ENCODE peak calls at places on chromosome 13, in ten cellular contexts. W, N, V, K, C, I, Q, D, H and Z are unnamed samples.
A peak's percentile ranks its signal among the peaks of the same experiment; 100 is the strongest.

GRCh38 chr13:110485604-110486003 is 75.9 kb downstream of the RAB20 start:
- DNase-seq in D (no peak), C (no peak), W (no peak), Q (no peak), K (no peak), H (no peak), V (peak; percentile 73), N (peak; percentile 83), I (no peak), Z (no peak)

GRCh38 chr13:112065521-112065866 is 1.5 kb upstream of the SOX1 start:
- DNase-seq in V (no peak), N (no peak), H (no peak), I (no peak), Q (no peak), K (no peak), W (no peak), C (no peak), D (no peak), Z (no peak)

GRCh38 chr13:49441312-49441711 is 2.6 kb downstream of the CAB39L start:
- DNase-seq in Q (no peak), W (no peak), I (no peak), D (no peak), K (no peak), N (no peak), V (no peak), C (no peak), H (no peak), Z (no peak)

GRCh38 chr13:79490846-79491245 is 9.9 kb downstream of the NDFIP2 start:
- DNase-seq in V (peak; percentile 34), H (no peak), Q (no peak), W (no peak), C (no peak), K (no peak), D (no peak), N (no peak), I (no peak), Z (no peak)

GRCh38 chr13:44092053-44092452 is 212.3 kb downstream of the LACC1 start:
- DNase-seq in K (no peak), I (no peak), W (no peak), N (no peak), Q (no peak), V (no peak), C (no peak), D (no peak), H (no peak), Z (no peak)

GRCh38 chr13:38417727-38418126 is 68.1 kb downstream of the UFM1 start:
- DNase-seq in V (no peak), K (no peak), C (no peak), I (no peak), H (no peak), D (no peak), Q (peak; percentile 45), N (peak; percentile 16), W (no peak), Z (no peak)

GRCh38 chr13:103351035-103351828 is 285.0 kb upstream of the SLC10A2 start:
- DNase-seq in N (peak; percentile 4), W (no peak), H (no peak), Q (no peak), V (peak; percentile 75), D (no peak), I (no peak), C (no peak), K (no peak), Z (no peak)

GRCh38 chr13:90867336-90867683 is 480.2 kb upstream of the MIR17HG start:
- DNase-seq in C (no peak), W (no peak), N (peak; percentile 81), I (peak; percentile 64), D (no peak), K (peak; percentile 4), Q (peak; percentile 73), V (peak; percentile 65), H (no peak), Z (peak; percentile 37)

GRCh38 chr13:74771964-74772363 is 637.8 kb upstream of the KLF12 start:
- DNase-seq in C (no peak), V (peak; percentile 87), Q (peak; percentile 86), I (no peak), N (no peak), D (no peak), K (no peak), W (no peak), H (no peak), Z (no peak)

GRCh38 chr13:43077446-43077845 is 54.1 kb downstream of the DNAJC15 start:
- DNase-seq in Q (no peak), V (no peak), I (no peak), D (no peak), H (no peak), K (no peak), C (no peak), W (no peak), N (peak; percentile 43), Z (no peak)

GRCh38 chr13:95145587-95145986 is 155.7 kb downstream of the ABCC4 start:
- DNase-seq in H (no peak), I (no peak), K (no peak), N (no peak), D (no peak), W (no peak), V (no peak), Q (no peak), C (no peak), Z (no peak)

GRCh38 chr13:50474094-50474654 is 369.3 kb downstream of the DLEU7 start:
- DNase-seq in K (no peak), Q (no peak), V (no peak), W (no peak), I (no peak), N (no peak), H (no peak), C (no peak), D (no peak), Z (no peak)

GRCh38 chr13:98483636-98484288 is 93.1 kb downstream of the STK24 start:
- DNase-seq in N (no peak), H (no peak), Q (no peak), D (no peak), I (no peak), W (no peak), K (no peak), V (peak; percentile 21), C (no peak), Z (no peak)

GRCh38 chr13:19586904-19587634 is 25.7 kb upstream of the TPTE2 start:
- DNase-seq in D (peak; percentile 58), I (no peak), C (peak; percentile 60), W (peak; percentile 53), V (peak; percentile 50), H (peak; percentile 58), Q (peak; percentile 76), N (no peak), K (no peak), Z (no peak)

GRCh38 chr13:46124531-46124966 is 19.7 kb upstream of the CPB2 start:
- DNase-seq in D (no peak), K (no peak), N (no peak), W (no peak), I (no peak), Q (no peak), H (peak; percentile 15), C (no peak), V (no peak), Z (no peak)

GRCh38 chr13:43401364-43401763 is 378.0 kb downstream of the DNAJC15 start:
- DNase-seq in W (no peak), D (no peak), V (no peak), H (no peak), C (no peak), K (no peak), N (no peak), Q (no peak), I (no peak), Z (no peak)

GRCh38 chr13:20182231-20182846 is 10.4 kb downstream of the GJB2 start:
- DNase-seq in V (peak; percentile 65), I (peak; percentile 61), W (no peak), N (peak; percentile 81), C (peak; percentile 17), H (no peak), D (no peak), K (peak; percentile 13), Q (peak; percentile 64), Z (peak; percentile 71)

GRCh38 chr13:109787135-109787954 is 962 bp upstream of the IRS2 start:
- DNase-seq in D (peak; percentile 17), H (no peak), I (no peak), V (peak; percentile 48), W (peak; percentile 25), Q (no peak), K (peak; percentile 62), N (peak; percentile 84), C (no peak), Z (no peak)

GRCh38 chr13:51255556-51255955 is 33.4 kb downstream of the FAM124A start:
- DNase-seq in N (peak; percentile 26), K (no peak), V (no peak), C (no peak), D (no peak), W (no peak), Q (no peak), H (no peak), I (no peak), Z (no peak)

GRCh38 chr13:94656766-94657165 is 55.1 kb downstream of the GPR180 start:
- DNase-seq in V (peak; percentile 96), K (no peak), C (no peak), H (no peak), N (no peak), I (no peak), D (no peak), Q (peak; percentile 98), W (no peak), Z (no peak)

GRCh38 chr13:50073340-50073739 is 58.1 kb downstream of the KCNRG start:
- DNase-seq in Q (no peak), H (no peak), I (no peak), C (no peak), D (no peak), W (no peak), V (no peak), K (no peak), N (no peak), Z (no peak)